ENCODE peak calls at places on chromosomes 6 and 20, in eight cellular contexts. E is upper lobe of left lung, H is breast epithelium, O is HCT116, W is AG09309, I is tibial nerve, R is ovary, G is astrocyte of the cerebellum. L is an unnamed sample.

GRCh38 chr6:134416501-134417154 is 98.7 kb upstream of the SGK1 start:
- DNase-seq in E (no peak), H (no peak), O (no peak), W (peak), I (no peak), R (no peak), G (no peak), L (no peak)

GRCh38 chr20:44748005-44748370 is 2.3 kb downstream of the KCNK15 start:
- DNase-seq in E (no peak), H (no peak), O (peak), W (no peak), I (peak), R (no peak), G (no peak), L (no peak)

GRCh38 chr6:31620586-31621319 is at the start of gene PRRC2A:
- DNase-seq in E (peak), H (peak), O (peak), W (no peak), I (peak), R (peak), G (peak), L (peak)

GRCh38 chr6:98687776-98688175 is 146.6 kb upstream of the POU3F2 start:
- DNase-seq in E (no peak), H (no peak), O (no peak), W (no peak), I (no peak), R (no peak), G (no peak), L (no peak)

GRCh38 chr6:53671111-53671510 is 5.6 kb upstream of the KLHL31 start:
- DNase-seq in E (no peak), H (no peak), O (no peak), W (no peak), I (no peak), R (no peak), G (no peak), L (no peak)

GRCh38 chr20:52441708-52442107 is 250.1 kb upstream of the ZFP64 start:
- DNase-seq in E (no peak), H (no peak), O (no peak), W (no peak), I (no peak), R (no peak), G (no peak), L (no peak)

GRCh38 chr6:84450018-84450417 is 222.6 kb upstream of the CEP162 start:
- DNase-seq in E (no peak), H (no peak), O (no peak), W (no peak), I (no peak), R (no peak), G (no peak), L (no peak)

GRCh38 chr6:46606318-46606717 is 46.3 kb downstream of the CYP39A1 start:
- DNase-seq in E (no peak), H (no peak), O (no peak), W (no peak), I (no peak), R (no peak), G (no peak), L (no peak)

GRCh38 chr6:160036790-160037206 is 67.9 kb downstream of the IGF2R start:
- DNase-seq in E (no peak), H (no peak), O (no peak), W (peak), I (peak), R (no peak), G (peak), L (no peak)

GRCh38 chr6:32668226-32668747 is 1.8 kb upstream of the HLA-DQB1 start:
- DNase-seq in E (peak), H (no peak), O (peak), W (no peak), I (peak), R (no peak), G (no peak), L (no peak)

GRCh38 chr6:14660767-14661166 is 543.2 kb downstream of the CD83 start:
- DNase-seq in E (no peak), H (no peak), O (no peak), W (no peak), I (no peak), R (no peak), G (no peak), L (no peak)

GRCh38 chr6:150143521-150144293 is 863 bp downstream of the PPP1R14C start:
- DNase-seq in E (peak), H (no peak), O (no peak), W (no peak), I (no peak), R (no peak), G (no peak), L (no peak)

GRCh38 chr20:52210037-52210990 is 18.7 kb upstream of the ZFP64 start:
- DNase-seq in E (no peak), H (no peak), O (no peak), W (no peak), I (no peak), R (no peak), G (no peak), L (no peak)

GRCh38 chr20:24773751-24774201 is 175.3 kb upstream of the CST7 start:
- DNase-seq in E (peak), H (peak), O (no peak), W (peak), I (no peak), R (peak), G (peak), L (peak)

GRCh38 chr20:23047738-23048214 is 1.7 kb downstream of the THBD start:
- DNase-seq in E (peak), H (no peak), O (no peak), W (no peak), I (no peak), R (no peak), G (no peak), L (no peak)

GRCh38 chr20:48680650-48681049 is 147.1 kb downstream of the PREX1 start:
- DNase-seq in E (no peak), H (no peak), O (no peak), W (no peak), I (no peak), R (no peak), G (no peak), L (no peak)

GRCh38 chr6:17054647-17055046 is 47.2 kb upstream of the STMND1 start:
- DNase-seq in E (no peak), H (no peak), O (no peak), W (no peak), I (no peak), R (no peak), G (no peak), L (no peak)

GRCh38 chr6:84872996-84873395 is 108.6 kb upstream of the TBX18 start:
- DNase-seq in E (no peak), H (no peak), O (no peak), W (no peak), I (no peak), R (no peak), G (no peak), L (no peak)

GRCh38 chr6:10962673-10963072 is 75.8 kb downstream of the SYCP2L start:
- DNase-seq in E (no peak), H (no peak), O (no peak), W (peak), I (no peak), R (no peak), G (peak), L (no peak)

GRCh38 chr6:125547320-125547843 is 202.1 kb upstream of the HEY2 start:
- DNase-seq in E (no peak), H (no peak), O (no peak), W (no peak), I (no peak), R (no peak), G (no peak), L (no peak)

GRCh38 chr6:155154158-155154830 is 109.5 kb upstream of the CLDN20 start:
- DNase-seq in E (no peak), H (no peak), O (no peak), W (peak), I (no peak), R (no peak), G (peak), L (no peak)

GRCh38 chr6:104186836-104187235 is 672.9 kb downstream of the HACE1 start:
- DNase-seq in E (no peak), H (no peak), O (no peak), W (no peak), I (no peak), R (no peak), G (no peak), L (no peak)

GRCh38 chr20:57412347-57413029 is 21.3 kb downstream of the RBM38 start:
- DNase-seq in E (no peak), H (no peak), O (no peak), W (no peak), I (no peak), R (no peak), G (no peak), L (no peak)

GRCh38 chr6:95431637-95432228 is 145.6 kb upstream of the MANEA start:
- DNase-seq in E (no peak), H (no peak), O (peak), W (peak), I (peak), R (peak), G (peak), L (no peak)
- TF ChIP-seq CTCF in E (peak), H (peak), O (peak), W (peak), I (peak), R (peak), G (peak), L (peak)

DNA sequence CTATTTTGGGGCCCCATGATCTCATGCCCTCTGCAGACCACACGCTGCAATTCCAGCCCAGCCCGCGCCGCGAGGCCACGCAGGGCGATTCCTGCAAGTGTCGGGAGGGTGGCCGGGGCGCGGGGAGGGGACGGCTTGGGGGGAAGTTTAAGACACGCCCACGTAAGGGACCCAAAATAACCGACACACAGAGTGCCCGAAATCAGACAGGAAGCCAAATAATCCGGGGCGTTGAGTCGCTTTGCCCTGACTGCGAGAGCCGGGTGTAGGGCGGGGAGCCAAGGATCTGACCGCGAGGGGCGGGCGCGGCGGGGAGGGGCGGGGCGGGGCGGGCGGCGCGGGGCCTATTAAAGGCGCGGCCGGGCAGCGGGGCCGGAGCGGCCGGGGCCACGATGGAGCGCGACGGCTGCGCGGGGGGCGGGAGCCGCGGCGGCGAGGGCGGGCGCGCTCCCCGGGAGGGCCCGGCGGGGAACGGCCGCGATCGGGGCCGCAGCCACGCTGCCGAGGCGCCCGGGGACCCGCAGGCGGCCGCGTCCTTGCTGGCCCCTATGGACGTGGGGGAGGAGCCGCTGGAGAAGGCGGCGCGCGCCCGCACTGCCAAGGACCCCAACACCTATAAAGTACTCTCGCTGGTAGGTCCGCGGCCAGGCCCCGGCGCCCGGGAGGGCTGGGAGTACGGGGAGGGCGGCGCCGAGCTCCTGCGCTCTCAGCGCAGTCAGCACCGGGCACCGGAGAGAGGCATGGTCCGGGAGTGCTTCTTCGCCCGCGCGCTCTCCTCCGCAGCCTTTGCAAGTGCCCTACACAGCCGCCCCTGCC is at the start of gene ENPP1:
- DNase-seq in E (peak), H (peak), O (peak), W (no peak), I (peak), R (peak), G (no peak), L (peak)
- TF ChIP-seq CTCF in E (peak), H (peak), O (no peak), W (peak), I (peak), R (peak), G (peak), L (peak)

DNA sequence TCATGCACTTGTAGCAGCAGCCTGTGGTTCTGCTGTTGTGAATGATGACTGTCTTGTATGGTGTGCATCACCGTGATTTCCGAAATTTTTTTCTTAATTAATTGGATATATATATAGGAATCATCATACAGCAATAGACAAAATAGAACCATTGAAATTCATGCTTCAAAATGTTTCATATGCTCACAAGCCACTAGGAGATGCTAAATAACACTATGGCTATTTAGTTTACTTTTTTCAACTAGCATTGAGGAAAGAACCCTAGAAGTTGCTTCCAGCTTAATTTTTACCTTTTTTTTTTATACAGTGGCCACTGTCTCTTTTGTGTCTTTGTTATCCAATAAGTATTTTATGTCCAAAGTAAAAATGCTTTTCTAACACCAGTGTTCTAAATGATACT is 485.4 kb downstream of the CDKAL1 start:
- DNase-seq in E (no peak), H (no peak), O (no peak), W (no peak), I (no peak), R (no peak), G (no peak), L (no peak)
- TF ChIP-seq CTCF in E (no peak), H (no peak), O (peak), W (peak), I (no peak), R (no peak), G (peak), L (peak)

GRCh38 chr20:38601216-38602184 is at the start of gene ARHGAP40:
- DNase-seq in E (peak), H (peak), O (peak), W (no peak), I (no peak), R (no peak), G (no peak), L (no peak)
- TF ChIP-seq CTCF in E (peak), H (peak), O (no peak), W (peak), I (no peak), R (no peak), G (no peak), L (peak)

GRCh38 chr20:20720158-20720557 is 7.7 kb upstream of the RALGAPA2 start:
- DNase-seq in E (no peak), H (no peak), O (no peak), W (no peak), I (no peak), R (no peak), G (no peak), L (no peak)

GRCh38 chr20:20721489-20721888 is 9.0 kb upstream of the RALGAPA2 start:
- DNase-seq in E (no peak), H (no peak), O (no peak), W (no peak), I (no peak), R (no peak), G (no peak), L (no peak)

GRCh38 chr20:20719411-20719810 is 7.0 kb upstream of the RALGAPA2 start:
- DNase-seq in E (no peak), H (no peak), O (no peak), W (no peak), I (no peak), R (no peak), G (no peak), L (no peak)
- TF ChIP-seq CTCF in E (no peak), H (no peak), O (no peak), W (no peak), I (no peak), R (no peak), G (no peak), L (no peak)

GRCh38 chr6:5398530-5398929 is 137.2 kb downstream of the FARS2 start:
- DNase-seq in E (no peak), H (no peak), O (peak), W (peak), I (no peak), R (no peak), G (no peak), L (no peak)
- TF ChIP-seq CTCF in E (peak), H (no peak), O (peak), W (peak), I (peak), R (no peak), G (peak), L (peak)